ENCODE peak calls at places on chromosomes 12 and 14, in eight cellular contexts. U is right atrium auricular region, D is fibroblast of lung, H is GM12864, E is kidney, C is astrocyte of the spinal cord, J is iPS DF 6.9, S is tibial nerve. O is an unnamed sample.

GRCh38 chr14:59754256-59754655 is 116.3 kb downstream of the RTN1 start:
- DNase-seq in C (peak), E (no peak), J (no peak), D (peak), U (no peak), S (no peak), H (no peak), O (no peak)

GRCh38 chr12:70648831-70649230 is 11.6 kb upstream of the PTPRB start:
- DNase-seq in J (no peak), U (no peak), C (peak), H (no peak), D (peak), S (no peak), E (no peak), O (peak)

GRCh38 chr14:49986344-49987014 is 93.6 kb downstream of the ARF6 start:
- DNase-seq in D (peak), U (no peak), E (no peak), H (no peak), S (no peak), J (no peak), C (peak), O (no peak)

GRCh38 chr12:54385251-54385914 is 850 bp upstream of the ZNF385A start:
- DNase-seq in E (no peak), J (no peak), S (no peak), C (no peak), D (no peak), U (no peak), H (no peak), O (no peak)

GRCh38 chr12:42636993-42637392 is 47.4 kb upstream of the PRICKLE1 start:
- DNase-seq in J (no peak), D (no peak), U (no peak), C (no peak), H (no peak), S (no peak), E (no peak), O (no peak)

GRCh38 chr12:90510948-90511347 is 444.0 kb downstream of the CCER1 start:
- DNase-seq in J (no peak), E (no peak), C (peak), S (no peak), U (no peak), D (peak), H (no peak), O (peak)

GRCh38 chr12:94099191-94099983 is 49.0 kb upstream of the PLXNC1 start:
- DNase-seq in H (no peak), U (no peak), C (peak), S (no peak), J (no peak), E (no peak), D (peak), O (peak)

GRCh38 chr12:129772463-129773169 is 131.2 kb downstream of the TMEM132D start:
- DNase-seq in H (no peak), D (peak), J (no peak), S (no peak), E (no peak), C (peak), U (no peak), O (no peak)

GRCh38 chr12:1660304-1661187 is 30.3 kb upstream of the ADIPOR2 start:
- DNase-seq in S (peak), E (peak), U (peak), H (no peak), J (no peak), C (no peak), D (no peak), O (no peak)

GRCh38 chr14:104023325-104024055 is 62.0 kb upstream of the ASPG start:
- DNase-seq in U (no peak), H (no peak), E (no peak), J (no peak), C (no peak), S (no peak), D (no peak), O (no peak)

GRCh38 chr12:49345048-49345839 is 1.4 kb upstream of the DNAJC22 start:
- DNase-seq in D (no peak), S (no peak), J (no peak), H (no peak), E (peak), U (no peak), C (no peak), O (no peak)

GRCh38 chr12:42981379-42981778 is 391.8 kb upstream of the PRICKLE1 start:
- DNase-seq in C (peak), H (no peak), S (no peak), U (no peak), E (no peak), D (peak), J (no peak), O (no peak)

GRCh38 chr12:122891661-122892525 is 4.0 kb downstream of the VPS37B start:
- DNase-seq in S (no peak), U (no peak), H (no peak), D (peak), E (no peak), J (no peak), C (peak), O (peak)

GRCh38 chr12:121986494-121987245 is 35.0 kb upstream of the BCL7A start:
- DNase-seq in C (no peak), S (no peak), E (peak), U (no peak), J (no peak), H (no peak), D (no peak), O (no peak)

GRCh38 chr12:110266980-110267620 is 13.9 kb upstream of the ATP2A2 start:
- DNase-seq in J (no peak), H (no peak), S (peak), E (peak), U (peak), C (peak), D (peak), O (peak)

GRCh38 chr14:70045715-70046535 is 142.8 kb downstream of the SLC8A3 start:
- DNase-seq in J (peak), S (no peak), H (no peak), E (peak), U (peak), C (peak), D (peak), O (no peak)

GRCh38 chr14:35159742-35160409 is 37.5 kb downstream of the PRORP start:
- DNase-seq in C (peak), U (no peak), S (no peak), H (no peak), J (no peak), E (no peak), D (peak), O (peak)
- H3K4me3 ChIP-seq in C (no peak), U (no peak), S (no peak), H (no peak), J (no peak), E (no peak), D (no peak), O (no peak)

GRCh38 chr12:59668678-59669077 is 72.8 kb downstream of the SLC16A7 start:
- DNase-seq in E (no peak), C (no peak), J (no peak), U (no peak), H (no peak), S (no peak), D (no peak), O (no peak)

GRCh38 chr12:59660921-59661597 is 65.2 kb downstream of the SLC16A7 start:
- DNase-seq in H (no peak), D (peak), U (no peak), S (no peak), C (no peak), E (no peak), J (no peak), O (no peak)

GRCh38 chr12:59660148-59660547 is 64.3 kb downstream of the SLC16A7 start:
- DNase-seq in J (no peak), U (no peak), C (no peak), H (no peak), S (no peak), E (no peak), D (no peak), O (no peak)

GRCh38 chr12:59664495-59664894 is 68.7 kb downstream of the SLC16A7 start:
- DNase-seq in U (no peak), D (no peak), S (no peak), J (no peak), E (no peak), H (no peak), C (no peak), O (no peak)

DNA sequence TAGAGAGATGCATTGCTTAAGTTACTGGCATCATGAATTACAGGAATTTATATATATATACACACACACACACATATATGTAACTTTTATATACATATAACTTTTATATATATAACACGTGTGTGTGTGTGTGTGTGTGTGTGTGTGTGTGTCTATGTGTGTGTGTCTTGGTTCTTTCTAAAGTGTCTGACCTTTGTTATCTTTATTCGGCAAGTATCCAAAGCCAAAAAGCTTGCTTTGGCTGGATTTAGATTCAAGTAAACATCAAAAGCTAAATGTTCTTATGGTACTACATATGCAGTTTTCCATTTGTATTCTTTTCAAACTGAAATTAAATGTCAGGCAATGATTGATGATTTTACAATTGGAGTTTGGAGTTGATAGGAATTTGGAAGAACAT is 69.9 kb downstream of the SLC16A7 start:
- DNase-seq in D (no peak), U (no peak), H (no peak), C (no peak), S (no peak), E (no peak), J (no peak), O (no peak)
- H3K4me3 ChIP-seq in D (no peak), U (peak), H (no peak), C (no peak), S (no peak), E (no peak), J (no peak), O (no peak)

DNA sequence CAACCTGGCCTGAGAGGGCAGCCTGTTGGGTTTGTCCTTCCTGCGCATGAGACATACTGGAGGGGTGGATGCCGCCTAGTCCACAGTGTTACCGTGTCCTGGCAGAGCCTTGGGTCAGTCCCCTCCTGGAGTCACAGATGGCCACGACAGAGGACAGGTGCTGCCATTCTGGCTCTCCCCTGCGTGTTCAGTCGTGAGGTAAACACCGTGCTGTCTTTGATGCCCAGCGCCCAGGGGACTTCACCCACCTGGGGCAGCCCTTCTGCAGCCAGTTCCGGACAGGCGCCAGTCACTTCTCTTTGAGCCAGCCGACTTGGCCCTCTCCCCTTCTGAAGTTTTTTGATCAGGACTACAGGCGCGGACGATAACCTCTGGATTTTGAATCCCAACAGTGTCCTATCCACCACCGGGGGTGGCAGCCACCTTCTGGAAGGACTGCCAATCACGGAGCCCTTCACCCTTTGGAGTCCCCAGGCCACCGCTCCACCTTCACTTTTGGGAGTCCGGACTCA is 933.0 kb downstream of the DIO2 start:
- DNase-seq in H (no peak), C (no peak), D (no peak), S (no peak), J (no peak), U (no peak), E (peak), O (no peak)
- H3K4me3 ChIP-seq in H (no peak), C (peak), D (peak), S (peak), J (peak), U (peak), E (peak), O (peak)

GRCh38 chr14:77139540-77140342 is 1.9 kb downstream of the ZDHHC22 start:
- DNase-seq in U (no peak), D (no peak), S (no peak), C (no peak), E (peak), J (no peak), H (no peak), O (no peak)

GRCh38 chr14:77140343-77140936 is 1.2 kb downstream of the ZDHHC22 start:
- DNase-seq in H (no peak), U (no peak), S (no peak), E (no peak), D (no peak), C (no peak), J (no peak), O (no peak)

GRCh38 chr14:77141592-77142288 is at the start of gene ZDHHC22:
- DNase-seq in U (no peak), C (no peak), S (no peak), J (no peak), H (no peak), E (no peak), D (no peak), O (no peak)

GRCh38 chr14:77142289-77142814 is 761 bp upstream of the ZDHHC22 start:
- DNase-seq in J (no peak), D (no peak), U (no peak), E (no peak), C (no peak), S (no peak), H (no peak), O (no peak)

DNA sequence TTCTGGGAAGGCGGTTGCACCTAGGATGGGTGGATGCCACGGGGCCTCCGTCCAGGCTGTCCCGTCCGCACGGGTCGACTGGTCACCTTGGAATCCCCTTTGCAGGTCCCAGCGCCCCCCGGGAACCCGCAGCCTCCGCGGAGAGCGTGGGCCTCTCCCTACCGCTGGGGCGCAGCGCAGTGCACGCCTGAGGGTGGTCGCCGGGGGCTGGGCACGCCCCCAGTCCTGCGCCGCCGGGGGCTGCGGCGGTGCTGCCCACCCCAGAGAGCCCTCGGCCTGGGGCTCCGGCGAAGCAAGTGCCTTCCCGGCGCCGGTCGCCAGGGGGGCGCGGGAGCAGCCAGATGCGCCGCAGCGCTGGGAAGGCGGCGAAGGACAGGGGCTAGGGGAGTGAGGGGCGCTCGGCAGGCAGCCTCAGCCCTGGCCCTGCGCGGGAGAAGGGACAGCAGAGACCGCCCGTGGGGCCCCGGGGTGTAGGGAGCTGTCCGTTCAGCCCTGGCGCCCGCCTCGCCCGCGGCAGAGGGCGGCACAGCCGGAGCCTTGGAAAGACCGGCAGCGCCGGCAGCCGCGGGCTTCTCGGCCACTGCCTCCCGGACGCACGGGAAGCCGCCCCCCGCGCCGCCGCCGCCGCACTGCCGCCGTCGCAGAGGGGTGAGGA is 527 bp downstream of the ZDHHC22 start:
- DNase-seq in J (no peak), U (no peak), H (no peak), S (no peak), E (no peak), C (peak), D (peak), O (no peak)
- H3K4me3 ChIP-seq in J (peak), U (peak), H (no peak), S (peak), E (no peak), C (no peak), D (no peak), O (peak)

DNA sequence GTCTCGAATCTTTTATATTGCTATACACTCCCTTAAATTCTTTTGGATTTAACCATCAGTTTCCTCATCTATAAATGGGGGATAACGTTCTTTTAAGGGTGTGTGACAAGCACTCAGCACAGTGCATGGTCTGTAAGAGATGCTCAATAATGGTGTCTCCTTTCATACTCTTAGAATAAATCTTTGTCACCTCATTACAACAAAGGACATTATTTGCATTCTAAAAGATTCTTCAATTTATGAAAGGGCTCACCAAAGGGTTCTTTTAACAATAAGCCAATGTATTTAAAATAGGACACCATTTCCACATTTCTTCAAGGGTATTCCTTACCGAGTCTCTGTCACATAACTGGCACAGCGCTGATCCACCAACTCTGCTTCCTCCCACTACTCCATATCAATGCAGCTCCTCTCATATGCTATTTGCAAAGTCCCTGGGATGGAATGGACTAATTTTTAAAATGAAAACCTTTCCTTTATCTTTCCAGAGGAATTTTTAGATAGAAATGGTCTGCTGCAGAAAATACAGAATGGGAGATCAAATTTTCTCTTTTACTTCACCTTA is 29.2 kb upstream of the RIC8B start:
- DNase-seq in E (no peak), J (no peak), S (no peak), H (no peak), C (no peak), U (no peak), D (no peak), O (no peak)
- H3K4me3 ChIP-seq in E (no peak), J (no peak), S (no peak), H (no peak), C (no peak), U (no peak), D (no peak), O (no peak)

GRCh38 chr12:120071493-120072020 is 45.0 kb downstream of the RAB35 start:
- DNase-seq in S (no peak), C (no peak), E (no peak), D (no peak), H (no peak), J (no peak), U (no peak), O (no peak)
- H3K4me3 ChIP-seq in S (no peak), C (no peak), E (no peak), D (no peak), H (no peak), J (no peak), U (no peak), O (no peak)